ENCODE peak calls at places on chromosomes 3 and 15, in seven cellular contexts. Z is mucosa of descending colon, J is GM12878, P is astrocyte of the spinal cord, S is uterus, N is brain microvascular endothelial cell, E is heart right ventricle. A is an unnamed sample.

GRCh38 chr3:121660356-121661171 is at the start of gene HCLS1:
- DNase-seq in P (no peak), N (no peak), J (peak; percentile 83), S (no peak), E (peak; percentile 31), Z (peak; percentile 74), A (peak; percentile 90)

GRCh38 chr15:58433597-58434333 is 2.0 kb downstream of the LIPC start:
- DNase-seq in P (peak; percentile 38), Z (no peak), E (no peak), N (no peak), S (no peak), J (no peak), A (no peak)

GRCh38 chr15:67144609-67145306 is 79.4 kb downstream of the SMAD3 start:
- DNase-seq in Z (peak; percentile 48), S (peak; percentile 16), E (no peak), P (peak; percentile 94), N (peak; percentile 98), J (no peak), A (no peak)

GRCh38 chr15:59222106-59222505 is 15.5 kb downstream of the LDHAL6B start:
- DNase-seq in N (peak; percentile 76), P (peak; percentile 77), J (no peak), S (no peak), Z (no peak), E (no peak), A (no peak)

GRCh38 chr15:29672446-29672845 is 149.8 kb downstream of the TJP1 start:
- DNase-seq in P (no peak), J (no peak), E (no peak), S (no peak), Z (no peak), N (no peak), A (no peak)

GRCh38 chr3:168398371-168399030 is 302.8 kb upstream of the GOLIM4 start:
- DNase-seq in J (no peak), P (peak; percentile 48), Z (no peak), S (no peak), N (peak; percentile 71), E (no peak), A (no peak)

GRCh38 chr3:116306720-116307119 is 138.6 kb downstream of the LSAMP start:
- DNase-seq in P (no peak), J (no peak), Z (no peak), N (no peak), S (no peak), E (no peak), A (no peak)

GRCh38 chr3:70090322-70090913 is 90.9 kb downstream of the SAMMSON start:
- DNase-seq in J (no peak), S (no peak), Z (no peak), P (peak; percentile 40), N (peak; percentile 20), E (no peak), A (peak; percentile 32)

GRCh38 chr3:70943886-70944285 is 631.4 kb upstream of the MDFIC2 start:
- DNase-seq in J (no peak), S (no peak), N (no peak), Z (no peak), P (no peak), E (no peak), A (no peak)

GRCh38 chr3:161560006-161560637 is 63.5 kb downstream of the OTOL1 start:
- DNase-seq in J (no peak), S (peak; percentile 29), P (peak; percentile 59), Z (no peak), N (peak; percentile 52), E (no peak), A (peak; percentile 36)

GRCh38 chr15:77001966-77002365 is 7.0 kb downstream of the PSTPIP1 start:
- DNase-seq in N (no peak), E (no peak), P (no peak), Z (peak; percentile 14), S (no peak), J (no peak), A (no peak)

GRCh38 chr3:58607816-58608215 is 30.6 kb upstream of the FAM107A start:
- DNase-seq in S (no peak), J (peak; percentile 26), E (no peak), N (no peak), P (no peak), Z (no peak), A (peak; percentile 53)

GRCh38 chr15:70190296-70190695 is 92.6 kb upstream of the TLE3 start:
- DNase-seq in Z (no peak), E (no peak), N (no peak), P (no peak), S (no peak), J (no peak), A (no peak)

GRCh38 chr3:133464573-133464972 is 64.7 kb downstream of the BFSP2 start:
- DNase-seq in N (peak; percentile 49), S (no peak), J (no peak), E (no peak), Z (no peak), P (peak; percentile 61), A (peak; percentile 59)

GRCh38 chr3:185950720-185951119 is 12.9 kb upstream of the TRA2B start:
- DNase-seq in E (no peak), Z (no peak), N (no peak), P (no peak), J (no peak), S (no peak), A (no peak)

GRCh38 chr3:16203671-16204629 is 29.5 kb downstream of the GALNT15 start:
- DNase-seq in N (no peak), Z (no peak), E (no peak), S (no peak), J (no peak), P (peak; percentile 35), A (no peak)

GRCh38 chr3:138608322-138609214 is at the start of gene FAIM:
- DNase-seq in J (no peak), E (peak; percentile 75), N (peak; percentile 47), S (peak; percentile 69), Z (peak; percentile 81), P (peak; percentile 77), A (peak; percentile 77)

GRCh38 chr3:126208618-126209256 is 28.4 kb upstream of the ALDH1L1 start:
- DNase-seq in J (no peak), N (peak; percentile 97), Z (peak; percentile 88), S (peak; percentile 70), P (peak; percentile 85), E (peak; percentile 81), A (no peak)

GRCh38 chr15:55170361-55170760 is 26.4 kb downstream of the RSL24D1 start:
- DNase-seq in J (no peak), P (no peak), Z (no peak), N (no peak), E (no peak), S (no peak), A (no peak)

GRCh38 chr3:42179110-42179725 is 86.8 kb downstream of the CCK start:
- DNase-seq in Z (no peak), J (no peak), S (peak; percentile 41), E (no peak), P (peak; percentile 91), N (peak; percentile 92), A (no peak)

DNA sequence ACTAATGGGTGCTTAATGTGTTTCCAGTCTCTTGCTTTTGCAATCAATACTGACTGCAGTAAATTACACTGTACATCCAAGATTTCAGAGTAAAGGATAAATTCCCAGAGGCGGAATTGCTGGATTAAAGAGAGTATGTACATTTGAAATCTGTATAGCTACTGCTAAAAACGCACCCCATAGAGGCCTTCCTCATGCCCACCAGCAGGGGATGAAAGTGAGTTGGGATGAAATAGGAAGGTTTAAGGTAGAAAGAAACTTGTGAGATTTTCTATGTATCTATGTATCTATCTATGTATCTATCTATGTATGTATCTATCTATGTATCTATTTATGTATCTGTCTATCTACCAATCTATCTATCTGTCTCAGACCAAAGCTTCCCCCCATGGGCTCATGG is 28.4 kb downstream of the TMEM44 start:
- DNase-seq in P (no peak), N (no peak), E (no peak), J (no peak), S (no peak), Z (no peak), A (no peak)
- TF ChIP-seq CTCF in P (peak; percentile 61), N (peak; percentile 68), E (no peak), J (no peak), S (no peak), Z (no peak), A (no peak)

DNA sequence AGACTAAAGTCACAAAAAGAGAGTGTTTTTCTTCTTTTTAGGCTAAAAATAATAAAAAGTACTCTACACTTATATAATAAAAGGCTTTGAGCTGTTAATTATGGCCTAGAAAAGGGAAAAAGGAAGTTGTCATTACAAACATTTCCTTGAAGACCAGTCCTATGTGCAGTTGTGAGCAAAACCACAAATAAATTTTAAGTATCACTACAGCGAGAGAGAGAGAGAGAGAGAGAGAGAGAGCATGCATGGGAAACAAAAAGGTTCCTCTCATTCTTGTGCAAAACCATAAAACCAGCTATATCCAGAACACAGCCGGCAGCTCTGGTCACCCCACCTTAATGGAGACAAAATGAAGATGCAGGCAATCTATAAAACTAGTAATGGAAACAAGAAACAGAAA is 33.6 kb downstream of the HEG1 start:
- DNase-seq in P (no peak), E (no peak), J (no peak), N (no peak), Z (no peak), S (no peak), A (peak; percentile 28)
- H3K4me3 ChIP-seq in P (no peak overlapping the region), E (no peak overlapping the region), J (no peak overlapping the region), N (no peak overlapping the region), Z (no peak overlapping the region), S (no peak overlapping the region), A (no peak overlapping the region)

GRCh38 chr15:74134387-74135027 is 4.1 kb downstream of the ISLR2 start:
- DNase-seq in Z (no peak), S (peak; percentile 25), P (peak; percentile 22), E (peak; percentile 66), N (no peak), J (no peak), A (no peak)
- TF ChIP-seq CTCF in Z (peak; percentile 18), S (no peak), P (peak; percentile 62), E (no peak), N (peak; percentile 74), J (peak; percentile 25), A (peak; percentile 9)

GRCh38 chr15:48373855-48374421 is 42.7 kb downstream of the DUT start:
- DNase-seq in E (peak; percentile 23), Z (no peak), S (peak; percentile 42), P (peak; percentile 88), N (peak; percentile 89), J (no peak), A (no peak)
- H3K4me3 ChIP-seq in E (no peak overlapping the region), Z (no peak overlapping the region), S (no peak overlapping the region), P (no peak overlapping the region), N (no peak overlapping the region), J (no peak overlapping the region), A (no peak overlapping the region)

GRCh38 chr15:57213783-57214366 is 162.4 kb upstream of the CGNL1 start:
- DNase-seq in N (no peak), E (no peak), Z (no peak), J (no peak), S (no peak), P (peak; percentile 67), A (peak; percentile 36)
- TF ChIP-seq CTCF in N (peak; percentile 28), E (peak; percentile 51), Z (no peak), J (peak; percentile 48), S (peak; percentile 56), P (peak; percentile 43), A (no peak)

A was measured in GM12865.